ENCODE peak calls at places on chromosome 18, in four cellular contexts. D is mesenchymal stem cell; N is CD4-positive, alpha-beta T cell; H is sigmoid colon. Z is an unnamed sample. For H3K27me3, the result is how much of the 10 kb centered on the place peaks cover.

GRCh38 chr18:33781429-33781828 is 203.4 kb downstream of the ASXL3 start:
- DNase-seq in D (no peak), N (no peak), H (no peak), Z (no peak)

GRCh38 chr18:39571511-39571910 is 2005.9 kb upstream of the CELF4 start:
- DNase-seq in D (peak), N (no peak), H (no peak), Z (no peak)

GRCh38 chr18:44153976-44154375 is 526.7 kb upstream of the SETBP1 start:
- DNase-seq in D (no peak), N (no peak), H (no peak), Z (no peak)

GRCh38 chr18:61589724-61590065 is 256.5 kb downstream of the CDH20 start:
- DNase-seq in D (peak), N (no peak), H (no peak), Z (peak)

GRCh38 chr18:73296686-73297085 is 428.9 kb upstream of the NETO1 start:
- DNase-seq in D (no peak), N (no peak), H (no peak), Z (no peak)

GRCh38 chr18:61635901-61636528 is 256.8 kb downstream of the RNF152 start:
- DNase-seq in D (peak), N (no peak), H (peak), Z (peak)

GRCh38 chr18:77144451-77145118 is 12.0 kb upstream of the MBP start:
- DNase-seq in D (peak), N (no peak), H (no peak), Z (no peak)

GRCh38 chr18:63708650-63709049 is 5.9 kb downstream of the SERPINB11 start:
- DNase-seq in D (peak), N (no peak), H (no peak), Z (no peak)

GRCh38 chr18:58396966-58397365 is 231.9 kb downstream of the ALPK2 start:
- DNase-seq in D (no peak), N (no peak), H (no peak), Z (no peak)

GRCh38 chr18:55998071-55998522 is 410.1 kb upstream of the TCF4 start:
- DNase-seq in D (peak), N (no peak), H (no peak), Z (peak)

GRCh38 chr18:24869285-24869684 is 408.8 kb downstream of the HRH4 start:
- DNase-seq in D (peak), N (no peak), H (no peak), Z (no peak)

GRCh38 chr18:3794537-3795348 is 344.8 kb downstream of the TGIF1 start:
- DNase-seq in D (peak), N (no peak), H (no peak), Z (no peak)

GRCh38 chr18:73908323-73908722 is 239.3 kb downstream of the FBXO15 start:
- DNase-seq in D (peak), N (no peak), H (no peak), Z (no peak)

GRCh38 chr18:66645983-66646382 is 42.1 kb upstream of the CDH19 start:
- DNase-seq in D (no peak), N (no peak), H (no peak), Z (no peak)

GRCh38 chr18:75009296-75009695 is 199.6 kb downstream of the PTGR3 start:
- DNase-seq in D (no peak), N (no peak), H (no peak), Z (no peak)

GRCh38 chr18:51726614-51727013 is 529.1 kb upstream of the MEX3C start:
- DNase-seq in D (no peak), N (no peak), H (no peak), Z (no peak)

GRCh38 chr18:37778417-37779165 is 213.0 kb upstream of the CELF4 start:
- DNase-seq in D (peak), N (no peak), H (no peak), Z (peak)

GRCh38 chr18:55221577-55221976 is 262.3 kb upstream of the CCDC68 start:
- DNase-seq in D (no peak), N (no peak), H (no peak), Z (no peak)

GRCh38 chr18:12405066-12405465 is 2.7 kb upstream of the PRELID3A start:
- DNase-seq in D (no peak), N (no peak), H (no peak), Z (no peak)
- H3K27me3 ChIP-seq in D (under half), N (under half), H (under half), Z (under half)

GRCh38 chr18:79625195-79625923 is 54.2 kb upstream of the CTDP1 start:
- DNase-seq in D (no peak), N (no peak), H (peak), Z (peak)
- H3K27me3 ChIP-seq in D (half or more), N (under half), H (under half), Z (under half)

GRCh38 chr18:79532690-79533058 is 136.9 kb downstream of the NFATC1 start:
- DNase-seq in D (no peak), N (no peak), H (no peak), Z (no peak)
- H3K27me3 ChIP-seq in D (half or more), N (under half), H (under half), Z (under half)

DNA sequence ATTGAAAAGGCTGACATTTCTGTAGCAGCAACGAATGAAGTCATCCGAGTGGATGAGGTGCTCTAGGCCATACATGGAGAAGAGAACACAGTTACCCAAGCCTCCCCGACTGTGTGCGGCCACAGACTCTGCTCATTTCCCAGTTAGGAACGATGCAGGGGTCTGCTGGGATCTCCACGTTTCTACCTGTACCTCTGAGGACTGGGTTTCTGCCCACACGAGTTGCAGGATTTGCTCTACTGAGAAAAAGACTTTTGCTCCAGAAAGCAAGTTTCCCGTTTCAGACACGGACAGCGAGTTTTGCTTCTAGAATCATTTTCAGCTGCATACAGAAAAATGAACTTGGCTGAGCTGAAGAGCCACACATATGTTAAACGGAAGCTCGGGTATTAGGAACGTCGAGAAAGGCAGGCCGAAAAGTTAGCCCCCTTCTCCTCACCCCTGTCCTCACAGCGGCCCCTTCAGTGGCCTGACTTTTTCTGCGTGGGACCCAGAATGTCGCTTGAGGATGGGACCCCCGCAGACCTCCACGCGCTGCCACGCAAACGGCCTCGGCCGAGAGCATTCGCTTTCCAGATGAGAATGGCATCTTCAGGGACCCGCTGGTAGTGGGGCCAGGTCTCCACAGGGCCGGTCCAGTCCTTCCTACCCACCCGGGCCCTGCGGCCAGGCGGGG is 582 bp upstream of the RAB31 start:
- DNase-seq in D (peak), N (no peak), H (peak), Z (peak)
- H3K27me3 ChIP-seq in D (under half), N (half or more), H (under half), Z (under half)

DNA sequence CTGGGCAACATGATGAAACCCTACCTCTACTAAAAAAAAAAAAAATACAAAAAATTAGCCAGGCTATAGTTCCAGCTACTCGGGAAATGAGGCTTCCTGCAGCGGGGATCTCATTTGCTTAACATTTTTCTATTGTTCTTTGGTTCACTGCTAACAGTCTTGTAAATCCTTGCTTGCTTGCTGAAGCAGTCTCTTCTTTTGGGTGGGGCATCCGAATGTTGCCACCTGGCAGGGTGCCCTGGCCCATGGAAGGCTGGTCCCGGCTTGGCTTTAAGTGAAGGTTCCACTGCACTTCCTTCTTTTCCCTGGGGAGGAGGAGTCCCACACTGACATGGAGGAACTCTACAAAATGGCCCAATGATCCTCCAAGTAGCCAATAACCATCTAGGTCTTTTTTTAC is 6.0 kb upstream of the ANKRD29 start:
- DNase-seq in D (no peak), N (no peak), H (peak), Z (no peak)
- H3K27me3 ChIP-seq in D (under half), N (under half), H (under half), Z (under half)

DNA sequence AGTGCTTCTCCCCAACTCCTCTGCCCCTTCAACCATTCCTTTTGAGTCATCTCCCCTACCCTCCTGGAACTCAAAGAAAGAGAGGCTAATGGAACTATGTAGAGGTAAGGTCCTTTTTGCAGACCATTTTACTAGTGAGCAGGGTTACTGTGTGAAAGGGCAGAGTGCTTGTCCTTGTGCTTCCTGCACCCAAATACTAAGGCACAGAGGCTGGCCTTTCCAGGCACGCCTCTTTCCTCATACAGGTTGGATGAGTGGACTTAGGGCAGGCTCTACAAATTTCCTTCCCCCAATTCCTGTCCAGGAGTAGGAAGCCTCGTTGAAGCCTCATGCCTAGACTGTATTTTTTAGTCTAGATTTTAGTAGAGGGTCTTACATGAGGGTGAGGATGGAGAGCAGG is 288.8 kb upstream of the SLC14A2 start:
- DNase-seq in D (no peak), N (no peak), H (no peak), Z (no peak)
- H3K27me3 ChIP-seq in D (under half), N (under half), H (under half), Z (under half)

GRCh38 chr18:23805898-23806297 is 116.6 kb downstream of the LAMA3 start:
- DNase-seq in D (no peak), N (no peak), H (no peak), Z (no peak)

GRCh38 chr18:23810396-23810795 is 121.1 kb downstream of the LAMA3 start:
- DNase-seq in D (no peak), N (no peak), H (no peak), Z (no peak)

GRCh38 chr18:23812566-23813440 is 123.5 kb downstream of the LAMA3 start:
- DNase-seq in D (peak), N (no peak), H (no peak), Z (peak)

GRCh38 chr18:23811176-23811575 is 121.9 kb downstream of the LAMA3 start:
- DNase-seq in D (no peak), N (no peak), H (no peak), Z (no peak)

DNA sequence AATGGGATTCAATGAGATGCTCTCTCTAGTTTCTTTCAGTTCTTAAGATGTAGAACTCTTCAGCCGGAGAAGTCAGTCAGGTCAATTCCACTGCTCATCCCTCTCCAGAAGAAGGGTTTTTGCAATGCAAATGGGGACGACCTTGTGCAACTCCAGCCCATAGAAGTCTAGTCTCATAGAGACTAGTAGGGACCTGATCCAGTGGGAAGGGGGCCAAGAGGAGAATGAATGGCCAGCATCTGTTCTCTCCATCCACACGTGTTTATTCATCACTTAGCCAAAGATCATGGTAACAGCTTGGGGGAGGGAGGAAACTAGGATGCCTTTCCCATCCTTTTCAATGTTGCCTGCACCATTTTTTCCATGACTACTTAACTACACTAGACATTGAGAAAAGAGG is 120.2 kb downstream of the LAMA3 start:
- DNase-seq in D (no peak), N (no peak), H (no peak), Z (no peak)
- H3K27me3 ChIP-seq in D (under half), N (under half), H (under half), Z (under half)